ENCODE peak calls at places on chromosomes 1 and 21, in eight cellular contexts. L is activated T-cell treated with anti-CD3 and anti-CD28 coated beads, Interleukin-2, amount 50 U/mL, for 1 hour; Q is AG04450; Y is NCI-H2081; S is stimulated activated CD8-positive, alpha-beta memory T cell treated with anti-CD3 and anti-CD28 coated beads, Interleukin-15, amount 100 ng/mL, for 24 hours; H is lower lobe of right lung; E is SJSA1; Z is cardiac muscle cell. I is an unnamed sample.

GRCh38 chr1:162844153-162844552 is 16.8 kb downstream of the CCDC190 start:
- DNase-seq in E (no peak), Y (no peak), Z (no peak), Q (no peak), L (no peak), H (no peak), S (no peak), I (no peak)

GRCh38 chr1:85406887-85407593 is 57.9 kb downstream of the DDAH1 start:
- DNase-seq in Y (no peak), S (no peak), L (no peak), H (no peak), Q (peak; percentile 69), E (peak; percentile 50), Z (no peak), I (peak; percentile 77)

GRCh38 chr1:245272676-245273075 is 117.9 kb downstream of the KIF26B start:
- DNase-seq in L (no peak), S (no peak), Z (no peak), E (no peak), H (no peak), Y (no peak), Q (no peak), I (no peak)

GRCh38 chr1:60431593-60431992 is 358.0 kb upstream of the C1orf87 start:
- DNase-seq in Z (no peak), L (no peak), S (no peak), E (no peak), Q (no peak), Y (no peak), H (no peak), I (no peak)

GRCh38 chr1:110292327-110292741 is 46.8 kb upstream of the RBM15 start:
- DNase-seq in S (no peak), Y (no peak), Z (no peak), Q (no peak), L (no peak), E (no peak), H (no peak), I (peak; percentile 42)

GRCh38 chr1:7586031-7586941 is 184.8 kb upstream of the VAMP3 start:
- DNase-seq in Y (no peak), Z (peak; percentile 37), E (no peak), L (no peak), H (peak; percentile 28), S (no peak), Q (no peak), I (no peak)

GRCh38 chr1:180931529-180931928 is 18.8 kb downstream of the KIAA1614 start:
- DNase-seq in S (no peak), E (no peak), L (no peak), H (no peak), Q (no peak), Y (no peak), Z (no peak), I (no peak)

GRCh38 chr1:177569476-177569875 is 398.7 kb downstream of the BRINP2 start:
- DNase-seq in H (no peak), Y (no peak), L (no peak), E (no peak), Q (no peak), S (no peak), Z (no peak), I (no peak)

GRCh38 chr21:36471254-36471723 is 8.6 kb downstream of the CLDN14 start:
- DNase-seq in Z (no peak), L (no peak), Y (no peak), S (no peak), E (no peak), H (no peak), Q (no peak), I (no peak)

GRCh38 chr1:20974951-20975350 is 187.8 kb upstream of the HP1BP3 start:
- DNase-seq in L (no peak), Y (no peak), Z (no peak), E (no peak), S (no peak), Q (no peak), H (no peak), I (no peak)

GRCh38 chr1:26363549-26364448 is 8.8 kb downstream of the ZNF683 start:
- DNase-seq in E (peak; percentile 80), Y (peak; percentile 18), H (peak; percentile 91), Z (peak; percentile 92), S (peak; percentile 78), Q (peak; percentile 15), L (peak; percentile 89), I (no peak)